ENCODE peak calls at places on chromosomes 11 and 22, in four cellular contexts. Z is K562, A is H1, E is HepG2. B is an unnamed sample.

GRCh38 chr11:110128161-110128560 is 35.0 kb downstream of the ZC3H12C start:
- DNase-seq in A (no peak), E (no peak), Z (no peak), B (no peak)

GRCh38 chr22:21587803-21588611 is 20.5 kb downstream of the UBE2L3 start:
- DNase-seq in E (no peak), Z (peak), A (no peak), B (no peak)

GRCh38 chr22:46660604-46661201 is 40.5 kb downstream of the GRAMD4 start:
- DNase-seq in E (peak), Z (no peak), A (no peak), B (no peak)

GRCh38 chr11:75001686-75002085 is 13.0 kb downstream of the NEU3 start:
- DNase-seq in E (no peak), Z (no peak), A (no peak), B (no peak)

GRCh38 chr22:44497218-44497903 is 672 bp downstream of the RTL6 start:
- DNase-seq in A (peak), Z (peak), E (no peak), B (no peak)

GRCh38 chr22:17436981-17437410 is 67.7 kb downstream of the CECR2 start:
- DNase-seq in Z (no peak), A (no peak), E (no peak), B (no peak)

GRCh38 chr22:24976442-24977218 is 24.1 kb downstream of the KIAA1671 start:
- DNase-seq in E (no peak), Z (no peak), A (no peak), B (no peak)

GRCh38 chr11:118889796-118890195 is 6.1 kb downstream of the CXCR5 start:
- DNase-seq in E (no peak), Z (no peak), A (no peak), B (no peak)

GRCh38 chr11:57358991-57359390 is 20.8 kb downstream of the P2RX3 start:
- DNase-seq in E (no peak), A (no peak), Z (no peak), B (no peak)

GRCh38 chr22:37420656-37421467 is 6.4 kb downstream of the ELFN2 start:
- DNase-seq in A (no peak), Z (no peak), E (no peak), B (no peak)

GRCh38 chr11:45890886-45891550 is 5.6 kb downstream of the MAPK8IP1 start:
- DNase-seq in E (no peak), Z (no peak), A (no peak), B (no peak)

GRCh38 chr11:111344032-111344431 is 35.0 kb downstream of the POU2AF1 start:
- DNase-seq in E (no peak), A (no peak), Z (no peak), B (peak)

GRCh38 chr22:23179381-23180294 is 671 bp upstream of the BCR start:
- DNase-seq in E (no peak), Z (peak), A (no peak), B (no peak)

GRCh38 chr11:71301046-71301857 is 48.9 kb upstream of the SHANK2 start:
- DNase-seq in Z (no peak), E (no peak), A (peak), B (no peak)

GRCh38 chr11:16148301-16148787 is 208.0 kb downstream of the SOX6 start:
- DNase-seq in A (no peak), Z (no peak), E (peak), B (no peak)

GRCh38 chr22:29106839-29107238 is 34.0 kb downstream of the KREMEN1 start:
- DNase-seq in E (no peak), A (no peak), Z (no peak), B (no peak)

GRCh38 chr22:19632671-19633148 is 81.6 kb upstream of the SEPTIN5 start:
- DNase-seq in Z (no peak), A (no peak), E (no peak), B (no peak)

GRCh38 chr11:61082161-61082870 is 20.0 kb upstream of the CD5 start:
- DNase-seq in Z (no peak), E (no peak), A (no peak), B (no peak)

GRCh38 chr22:47805394-47805935 is 1043.0 kb downstream of the TBC1D22A start:
- DNase-seq in Z (no peak), E (no peak), A (no peak), B (no peak)
- TF ChIP-seq PHF8 in Z (no peak), E (no peak), A (no peak), B (no peak)

GRCh38 chr11:86637976-86638375 is 34.4 kb downstream of the ME3 start:
- DNase-seq in E (no peak), A (no peak), Z (no peak), B (no peak)

GRCh38 chr11:86629070-86629706 is 43.2 kb downstream of the ME3 start:
- DNase-seq in E (no peak), A (no peak), Z (no peak), B (no peak)

GRCh38 chr11:86636275-86636674 is 36.1 kb downstream of the ME3 start:
- DNase-seq in Z (no peak), E (no peak), A (no peak), B (peak)

GRCh38 chr11:86627776-86628455 is 44.5 kb downstream of the ME3 start:
- DNase-seq in E (no peak), A (no peak), Z (no peak), B (no peak)

GRCh38 chr11:86632499-86633269 is 39.7 kb downstream of the ME3 start:
- DNase-seq in Z (peak), E (peak), A (no peak), B (peak)
- TF ChIP-seq EP300 in Z (no peak), E (no peak), A (no peak), B (no peak)

GRCh38 chr11:64246874-64247728 is at the start of gene PPP1R14B:
- DNase-seq in E (peak), Z (peak), A (peak), B (peak)
- TF ChIP-seq POLR2A in E (peak), Z (peak), A (no peak), B (peak)

DNA sequence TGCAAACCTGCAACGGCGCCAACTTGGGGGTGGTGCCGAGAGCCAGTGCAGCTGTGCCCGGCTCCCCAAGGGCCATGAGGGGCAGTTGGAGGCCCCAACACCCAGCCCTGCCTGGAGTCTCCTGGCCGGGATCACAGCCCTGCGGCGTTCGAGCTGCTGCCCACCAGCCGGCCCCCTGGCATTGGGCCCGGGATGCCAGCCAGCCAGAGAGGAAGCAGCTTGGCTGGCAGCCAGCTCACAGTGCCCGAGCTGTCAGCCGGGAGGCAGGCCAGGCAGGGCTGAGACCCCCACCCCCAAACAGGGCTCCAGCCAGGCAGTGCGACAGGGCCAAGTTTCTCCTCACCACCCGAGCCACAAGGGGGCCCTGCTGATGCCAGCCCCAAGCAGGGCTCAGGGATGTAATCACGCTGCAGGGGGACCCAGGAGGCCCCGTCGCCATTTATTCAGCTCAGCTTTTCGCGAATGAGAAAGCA is 26.0 kb upstream of the TCF20 start:
- DNase-seq in A (no peak), E (no peak), Z (no peak), B (no peak)
- TF ChIP-seq PHF8 in A (no peak), E (no peak), Z (no peak), B (no peak)

DNA sequence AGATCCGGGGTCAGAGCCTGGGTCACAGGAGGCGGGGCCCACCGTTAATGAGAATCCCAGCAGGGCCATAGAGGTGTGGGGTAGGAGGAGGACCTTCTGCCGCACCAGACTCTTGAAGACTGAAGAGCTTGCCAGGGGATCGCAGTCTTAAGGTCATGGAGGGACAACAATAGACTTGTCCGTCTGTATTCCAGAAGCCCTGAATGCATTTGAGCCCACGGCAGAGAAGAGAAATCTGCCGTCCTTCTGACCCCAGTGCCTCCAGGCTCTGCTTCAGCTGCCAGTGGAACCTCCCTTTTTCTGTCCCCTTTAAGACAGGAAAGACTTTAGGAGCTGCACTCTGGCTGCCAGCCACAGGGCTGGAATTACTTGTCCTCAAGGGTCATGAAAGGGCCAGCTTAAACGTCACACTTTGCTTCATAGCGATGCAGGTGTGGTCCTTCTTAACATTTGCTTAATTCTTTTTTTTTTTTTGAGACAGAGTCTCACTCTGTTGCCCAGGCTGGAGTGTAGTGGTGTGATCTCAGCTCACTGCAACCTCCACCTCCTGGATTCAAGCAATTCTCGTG is 15.5 kb upstream of the ST3GAL4 start:
- DNase-seq in E (no peak), Z (no peak), A (no peak), B (no peak)
- TF ChIP-seq EP300 in E (no peak), Z (no peak), A (no peak), B (no peak)

DNA sequence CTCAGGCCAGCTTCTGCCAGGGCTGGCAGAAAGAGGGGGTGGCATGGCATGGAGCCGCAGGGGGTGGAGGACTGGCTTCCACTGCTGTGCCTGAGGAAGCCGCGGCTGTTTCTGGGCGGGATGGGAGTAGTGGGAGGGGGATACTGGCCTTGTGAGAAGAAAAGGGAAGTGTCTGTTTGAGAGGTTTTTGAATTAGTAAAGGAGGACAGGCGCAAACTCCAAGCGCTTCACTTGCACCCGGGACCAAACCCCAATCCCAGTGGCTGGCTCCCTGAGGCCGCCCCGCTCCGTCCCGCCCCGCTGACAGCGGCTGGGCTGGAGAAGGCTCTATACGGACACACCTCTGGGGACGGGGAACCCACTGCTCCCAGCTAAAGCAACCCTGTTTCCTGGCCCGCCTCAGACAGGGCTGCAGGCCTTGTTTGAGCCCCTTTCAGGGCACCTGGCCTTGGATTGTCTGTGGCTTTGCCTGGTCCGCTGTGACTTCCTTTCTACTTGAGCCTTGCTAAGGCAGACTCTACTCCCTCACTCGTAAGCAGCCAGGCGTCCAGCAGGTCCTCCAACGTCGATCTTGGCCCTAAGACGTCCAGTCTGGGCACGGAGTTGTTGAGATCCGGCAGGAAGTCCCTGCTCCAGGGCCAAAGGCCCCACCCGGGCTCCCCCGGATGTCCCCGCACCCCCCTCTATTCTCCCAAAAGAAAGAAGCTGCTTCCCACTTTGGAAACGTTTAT is 2.2 kb downstream of the APOA1 start:
- DNase-seq in Z (no peak), E (no peak), A (no peak), B (no peak)
- TF ChIP-seq POLR2A in Z (no peak), E (peak), A (no peak), B (no peak)

GRCh38 chr11:7892059-7892699 is 38.9 kb downstream of the OR10A6 start:
- DNase-seq in A (no peak), Z (no peak), E (no peak), B (no peak)

GRCh38 chr11:7893792-7894191 is 37.3 kb downstream of the OR10A6 start:
- DNase-seq in E (no peak), Z (no peak), A (no peak), B (no peak)

GRCh38 chr11:7894251-7894650 is 36.8 kb downstream of the OR10A6 start:
- DNase-seq in A (no peak), Z (no peak), E (no peak), B (no peak)

GRCh38 chr11:7890417-7891179 is 40.5 kb downstream of the OR10A6 start:
- DNase-seq in Z (no peak), E (no peak), A (no peak), B (no peak)

DNA sequence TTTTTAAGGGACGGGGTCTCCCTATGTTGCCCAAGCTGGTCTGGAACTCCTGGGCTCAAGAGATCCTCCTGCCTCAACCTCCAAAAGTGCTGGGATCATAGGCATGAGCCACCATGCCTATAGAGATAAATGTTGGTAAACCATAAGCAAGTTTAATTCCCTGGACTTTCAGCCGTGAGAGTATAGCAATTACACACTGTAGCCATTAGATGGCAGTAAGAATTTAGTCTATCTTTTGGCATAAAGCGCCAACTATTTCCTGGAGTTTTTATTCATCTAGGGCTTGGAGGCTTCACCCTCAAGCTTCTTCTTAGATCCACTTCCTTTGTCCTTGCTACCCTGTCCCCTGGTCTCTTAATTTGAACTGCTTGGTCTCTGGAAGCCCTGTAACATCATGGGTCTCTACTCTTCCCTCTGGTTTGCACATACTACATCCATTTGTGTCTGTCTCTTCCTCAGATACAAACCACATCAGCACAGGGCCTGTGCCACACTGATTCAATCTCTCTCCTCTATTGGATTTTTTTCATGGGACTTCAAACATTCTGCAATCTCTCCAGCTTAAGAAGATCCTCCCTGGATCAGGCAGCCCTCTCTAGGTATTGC is 38.2 kb downstream of the OR10A6 start:
- DNase-seq in Z (peak), E (peak), A (no peak), B (peak)
- TF ChIP-seq PHF8 in Z (no peak), E (no peak), A (no peak), B (no peak)

DNA sequence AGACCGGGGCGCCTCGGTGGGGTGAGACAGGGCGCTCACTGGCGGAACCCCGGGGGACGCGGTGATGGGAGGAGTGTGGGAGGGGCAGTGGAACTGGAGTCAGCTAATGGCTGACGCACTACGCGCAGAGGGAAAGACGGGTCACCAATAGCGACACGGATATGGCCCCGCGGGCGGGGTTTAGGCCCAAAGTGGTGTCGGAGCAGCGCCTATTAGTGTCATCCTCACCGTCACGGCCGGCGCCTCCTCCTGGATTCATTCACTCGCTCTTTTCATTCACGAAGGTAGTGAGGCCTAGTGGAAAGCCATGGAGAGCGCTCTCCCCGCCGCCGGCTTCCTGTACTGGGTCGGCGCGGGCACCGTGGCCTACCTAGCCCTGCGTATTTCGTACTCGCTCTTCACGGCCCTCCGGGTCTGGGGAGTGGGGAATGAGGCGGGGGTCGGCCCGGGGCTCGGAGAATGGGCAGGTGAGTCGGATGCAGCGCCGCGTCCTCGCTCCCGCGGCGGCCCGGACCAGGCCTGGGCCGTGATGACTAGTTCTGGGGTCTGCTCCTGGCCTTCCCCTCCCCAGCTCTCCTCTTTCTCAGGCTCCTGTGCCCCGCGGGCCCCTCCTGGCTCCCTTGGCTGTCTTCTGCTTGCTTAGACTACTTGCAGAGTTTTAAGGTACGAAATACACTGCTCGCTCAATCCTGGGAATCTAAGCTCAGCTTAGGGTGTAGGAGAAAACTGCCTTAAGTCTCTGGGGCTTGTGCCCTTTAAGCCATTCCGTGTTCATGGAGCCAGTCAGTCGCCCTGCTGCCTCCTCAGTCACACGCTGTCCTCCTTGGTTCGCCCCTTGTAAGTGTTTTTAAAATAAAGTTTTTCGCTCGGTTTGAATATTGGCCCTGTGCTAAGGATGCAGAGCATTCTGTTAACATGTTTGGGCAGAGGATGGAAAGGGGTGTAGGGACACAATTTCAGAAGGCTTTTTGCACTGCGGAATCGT is at the start of gene HSD17B12:
- DNase-seq in A (peak), Z (peak), E (peak), B (peak)
- TF ChIP-seq EP300 in A (peak), Z (no peak), E (no peak), B (no peak)

B was measured in A549.